ENCODE peak calls at places on chromosomes 6 and 20, in four cellular contexts. One of them, this sample, is unnamed.

GRCh38 chr6:2460216-2460734 is 214.9 kb upstream of the GMDS start:
- DNase-seq in COR-L47: no peak
- DNase-seq in adrenal gland: no peak
- DNase-seq in activated CD8-positive, alpha-beta memory T cell treated with anti-CD3 and anti-CD28 coated beads for 4 hours: no peak
- DNase-seq in this sample: no peak

GRCh38 chr6:4489538-4489937 is 286.7 kb upstream of the CDYL start:
- DNase-seq in COR-L47: no peak
- DNase-seq in activated CD8-positive, alpha-beta memory T cell treated with anti-CD3 and anti-CD28 coated beads for 4 hours: no peak
- DNase-seq in adrenal gland: no peak
- DNase-seq in this sample: no peak

GRCh38 chr20:40689943-40690835 is 1.2 kb upstream of the MAFB start:
- DNase-seq in activated CD8-positive, alpha-beta memory T cell treated with anti-CD3 and anti-CD28 coated beads for 4 hours: peak; percentile 8
- DNase-seq in adrenal gland: peak; percentile 95
- DNase-seq in COR-L47: peak; percentile 74
- DNase-seq in this sample: peak; percentile 98

GRCh38 chr6:82408952-82409421 is 45.4 kb downstream of the TPBG start:
- DNase-seq in adrenal gland: no peak
- DNase-seq in COR-L47: no peak
- DNase-seq in activated CD8-positive, alpha-beta memory T cell treated with anti-CD3 and anti-CD28 coated beads for 4 hours: no peak
- DNase-seq in this sample: no peak

GRCh38 chr20:22576733-22577514 is 7.4 kb downstream of the FOXA2 start:
- DNase-seq in COR-L47: peak; percentile 30
- DNase-seq in activated CD8-positive, alpha-beta memory T cell treated with anti-CD3 and anti-CD28 coated beads for 4 hours: no peak
- DNase-seq in adrenal gland: no peak
- DNase-seq in this sample: no peak

GRCh38 chr6:34887753-34888440 is at the start of gene TAF11:
- DNase-seq in COR-L47: peak; percentile 90
- DNase-seq in activated CD8-positive, alpha-beta memory T cell treated with anti-CD3 and anti-CD28 coated beads for 4 hours: peak; percentile 82
- DNase-seq in adrenal gland: peak; percentile 96
- DNase-seq in this sample: peak; percentile 98

GRCh38 chr6:44257753-44258324 is 511 bp upstream of the SLC35B2 start:
- DNase-seq in adrenal gland: no peak
- DNase-seq in COR-L47: no peak
- DNase-seq in activated CD8-positive, alpha-beta memory T cell treated with anti-CD3 and anti-CD28 coated beads for 4 hours: no peak
- DNase-seq in this sample: no peak

GRCh38 chr6:143146186-143146831 is 85.6 kb downstream of the AIG1 start:
- DNase-seq in activated CD8-positive, alpha-beta memory T cell treated with anti-CD3 and anti-CD28 coated beads for 4 hours: no peak
- DNase-seq in COR-L47: no peak
- DNase-seq in adrenal gland: no peak
- DNase-seq in this sample: no peak

GRCh38 chr6:53250761-53251672 is 97.7 kb downstream of the ELOVL5 start:
- DNase-seq in adrenal gland: no peak
- DNase-seq in activated CD8-positive, alpha-beta memory T cell treated with anti-CD3 and anti-CD28 coated beads for 4 hours: no peak
- DNase-seq in COR-L47: no peak
- DNase-seq in this sample: no peak

GRCh38 chr6:16585805-16586204 is 175.5 kb downstream of the ATXN1 start:
- DNase-seq in activated CD8-positive, alpha-beta memory T cell treated with anti-CD3 and anti-CD28 coated beads for 4 hours: no peak
- DNase-seq in COR-L47: no peak
- DNase-seq in adrenal gland: no peak
- DNase-seq in this sample: no peak

GRCh38 chr6:92849636-92850035 is 569.7 kb downstream of the EPHA7 start:
- DNase-seq in COR-L47: no peak
- DNase-seq in activated CD8-positive, alpha-beta memory T cell treated with anti-CD3 and anti-CD28 coated beads for 4 hours: no peak
- DNase-seq in adrenal gland: no peak
- DNase-seq in this sample: no peak

GRCh38 chr6:111503660-111504059 is 20.6 kb upstream of the REV3L start:
- DNase-seq in COR-L47: no peak
- DNase-seq in adrenal gland: no peak
- DNase-seq in activated CD8-positive, alpha-beta memory T cell treated with anti-CD3 and anti-CD28 coated beads for 4 hours: no peak
- DNase-seq in this sample: no peak

GRCh38 chr6:166772518-166772917 is 145.5 kb upstream of the RPS6KA2 start:
- DNase-seq in COR-L47: no peak
- DNase-seq in adrenal gland: no peak
- DNase-seq in activated CD8-positive, alpha-beta memory T cell treated with anti-CD3 and anti-CD28 coated beads for 4 hours: no peak
- DNase-seq in this sample: peak; percentile 43

GRCh38 chr6:143332153-143332845 is 118.2 kb downstream of the ADAT2 start:
- DNase-seq in activated CD8-positive, alpha-beta memory T cell treated with anti-CD3 and anti-CD28 coated beads for 4 hours: no peak
- DNase-seq in COR-L47: no peak
- DNase-seq in adrenal gland: no peak
- DNase-seq in this sample: no peak

GRCh38 chr6:8627085-8627861 is 191.9 kb upstream of the SLC35B3 start:
- DNase-seq in COR-L47: no peak
- DNase-seq in activated CD8-positive, alpha-beta memory T cell treated with anti-CD3 and anti-CD28 coated beads for 4 hours: no peak
- DNase-seq in adrenal gland: no peak
- DNase-seq in this sample: no peak

GRCh38 chr6:77456531-77457248 is 6.6 kb downstream of the HTR1B start:
- DNase-seq in activated CD8-positive, alpha-beta memory T cell treated with anti-CD3 and anti-CD28 coated beads for 4 hours: no peak
- DNase-seq in adrenal gland: no peak
- DNase-seq in COR-L47: no peak
- DNase-seq in this sample: no peak

GRCh38 chr6:35359346-35359743 is 17.0 kb downstream of the PPARD start:
- DNase-seq in activated CD8-positive, alpha-beta memory T cell treated with anti-CD3 and anti-CD28 coated beads for 4 hours: no peak
- DNase-seq in COR-L47: no peak
- DNase-seq in adrenal gland: no peak
- DNase-seq in this sample: no peak

GRCh38 chr6:125201961-125202729 is 48.6 kb downstream of the TPD52L1 start:
- DNase-seq in adrenal gland: peak; percentile 77
- DNase-seq in COR-L47: no peak
- DNase-seq in activated CD8-positive, alpha-beta memory T cell treated with anti-CD3 and anti-CD28 coated beads for 4 hours: no peak
- DNase-seq in this sample: peak; percentile 84

GRCh38 chr6:170211404-170212025 is 79.4 kb downstream of the DLL1 start:
- DNase-seq in activated CD8-positive, alpha-beta memory T cell treated with anti-CD3 and anti-CD28 coated beads for 4 hours: no peak
- DNase-seq in adrenal gland: peak; percentile 12
- DNase-seq in COR-L47: no peak
- DNase-seq in this sample: peak; percentile 76

GRCh38 chr6:40779399-40779798 is 192.2 kb upstream of the LRFN2 start:
- DNase-seq in COR-L47: no peak
- DNase-seq in activated CD8-positive, alpha-beta memory T cell treated with anti-CD3 and anti-CD28 coated beads for 4 hours: no peak
- DNase-seq in adrenal gland: no peak
- DNase-seq in this sample: no peak

GRCh38 chr6:119333707-119334295 is 15.8 kb downstream of the MAN1A1 start:
- DNase-seq in adrenal gland: no peak
- DNase-seq in activated CD8-positive, alpha-beta memory T cell treated with anti-CD3 and anti-CD28 coated beads for 4 hours: no peak
- DNase-seq in COR-L47: peak; percentile 17
- DNase-seq in this sample: no peak

GRCh38 chr6:100281471-100281878 is 183.2 kb downstream of the SIM1 start:
- DNase-seq in adrenal gland: no peak
- DNase-seq in COR-L47: peak; percentile 9
- DNase-seq in activated CD8-positive, alpha-beta memory T cell treated with anti-CD3 and anti-CD28 coated beads for 4 hours: no peak
- DNase-seq in this sample: no peak

GRCh38 chr6:27145731-27146455 is 101.6 kb upstream of the PRSS16 start:
- DNase-seq in activated CD8-positive, alpha-beta memory T cell treated with anti-CD3 and anti-CD28 coated beads for 4 hours: peak; percentile 52
- DNase-seq in COR-L47: peak; percentile 85
- DNase-seq in adrenal gland: peak; percentile 85
- DNase-seq in this sample: peak; percentile 88

GRCh38 chr6:41574002-41574401 is 27.8 kb downstream of the FOXP4 start:
- DNase-seq in COR-L47: no peak
- DNase-seq in activated CD8-positive, alpha-beta memory T cell treated with anti-CD3 and anti-CD28 coated beads for 4 hours: no peak
- DNase-seq in adrenal gland: no peak
- DNase-seq in this sample: no peak

GRCh38 chr6:40419377-40419776 is 167.8 kb downstream of the LRFN2 start:
- DNase-seq in adrenal gland: no peak
- DNase-seq in COR-L47: no peak
- DNase-seq in activated CD8-positive, alpha-beta memory T cell treated with anti-CD3 and anti-CD28 coated beads for 4 hours: no peak
- DNase-seq in this sample: no peak